ENCODE peak calls at places on chromosomes 7 and 10, in eight cellular contexts. E is lung microvascular endothelial cell; X is kidney epithelial cell; Z is psoas muscle; S is effector CD8-positive, alpha-beta T cell; U is GM04504; Q is stimulated activated CD4-positive, alpha-beta T cell treated with anti-CD3 and anti-CD28 coated beads, Interleukin-2, amount 100 ng/mL, for 24 hours; G is fibroblast of lung. M is an unnamed sample.

GRCh38 chr7:80699030-80699638 is 60.7 kb downstream of the CD36 start:
- DNase-seq in E (peak), X (no peak), Z (no peak), S (no peak), U (no peak), Q (no peak), G (peak), M (peak)

GRCh38 chr7:71868797-71869196 is 543.3 kb downstream of the CALN1 start:
- DNase-seq in E (no peak), X (peak), Z (no peak), S (no peak), U (no peak), Q (no peak), G (peak), M (no peak)

GRCh38 chr10:102449321-102450123 is 1.8 kb downstream of the C10orf95 start:
- DNase-seq in E (peak), X (peak), Z (peak), S (peak), U (peak), Q (peak), G (peak), M (no peak)

GRCh38 chr10:76353124-76353851 is 921.9 kb downstream of the LRMDA start:
- DNase-seq in E (no peak), X (no peak), Z (no peak), S (no peak), U (no peak), Q (no peak), G (no peak), M (no peak)

GRCh38 chr10:48811461-48811860 is 126.8 kb downstream of the WDFY4 start:
- DNase-seq in E (no peak), X (no peak), Z (no peak), S (no peak), U (no peak), Q (no peak), G (no peak), M (no peak)

GRCh38 chr7:149741629-149742028 is 31.8 kb downstream of the ZNF467 start:
- DNase-seq in E (peak), X (no peak), Z (no peak), S (no peak), U (peak), Q (no peak), G (no peak), M (peak)

GRCh38 chr10:12332572-12333381 is 16.6 kb upstream of the CAMK1D start:
- DNase-seq in E (no peak), X (no peak), Z (no peak), S (no peak), U (no peak), Q (no peak), G (peak), M (no peak)

GRCh38 chr10:104293781-104294321 is 24.9 kb downstream of the GSTO2 start:
- DNase-seq in E (no peak), X (no peak), Z (no peak), S (no peak), U (no peak), Q (no peak), G (no peak), M (no peak)

GRCh38 chr7:5693529-5693928 is 87.9 kb downstream of the RNF216 start:
- DNase-seq in E (peak), X (peak), Z (no peak), S (no peak), U (no peak), Q (no peak), G (peak), M (no peak)

GRCh38 chr7:33792041-33792440 is 113.3 kb upstream of the BMPER start:
- DNase-seq in E (no peak), X (no peak), Z (no peak), S (no peak), U (no peak), Q (no peak), G (no peak), M (no peak)